ENCODE peak calls at places on chromosomes 7 and 10, in seven cellular contexts. V is AG04450, E is DND-41, U is suprapubic skin, H is lung, O is kidney epithelial cell, J is left ventricle myocardium inferior. F is an unnamed sample.
A peak's percentile ranks its signal among the peaks of the same experiment; 100 is the strongest.

GRCh38 chr10:61899997-61900828 is 1.3 kb upstream of the ARID5B start:
- DNase-seq in V (no peak), H (peak; percentile 66), J (peak; percentile 50), E (peak; percentile 56), U (peak; percentile 71), O (no peak), F (peak; percentile 88)

GRCh38 chr10:103147645-103148044 is 45.4 kb downstream of the NT5C2 start:
- DNase-seq in O (no peak), V (no peak), E (no peak), U (no peak), H (no peak), J (no peak), F (no peak)

GRCh38 chr7:85806321-85806720 is 619.5 kb upstream of the SEMA3D start:
- DNase-seq in V (no peak), E (no peak), H (no peak), O (no peak), U (no peak), J (no peak), F (no peak)

GRCh38 chr7:28654111-28654510 is 241.8 kb downstream of the CREB5 start:
- DNase-seq in V (no peak), U (no peak), E (no peak), H (no peak), O (no peak), J (no peak), F (no peak)

GRCh38 chr7:130521552-130521951 is 29.7 kb downstream of the MEST start:
- DNase-seq in J (no peak), O (no peak), E (no peak), U (no peak), V (no peak), H (no peak), F (no peak)

GRCh38 chr7:101598422-101598957 is 30.6 kb downstream of the MYL10 start:
- DNase-seq in O (no peak), V (no peak), J (no peak), E (no peak), U (no peak), H (peak; percentile 86), F (peak; percentile 49)

GRCh38 chr10:123158682-123159081 is 4.5 kb downstream of the BUB3 start:
- DNase-seq in U (no peak), V (no peak), E (no peak), H (no peak), J (no peak), O (no peak), F (no peak)

GRCh38 chr10:103626178-103626577 is 132.7 kb downstream of the NEURL1 start:
- DNase-seq in V (no peak), H (no peak), O (no peak), E (no peak), J (no peak), U (no peak), F (no peak)

GRCh38 chr10:48649349-48649944 is 35.2 kb upstream of the WDFY4 start:
- DNase-seq in J (no peak), H (no peak), U (no peak), V (no peak), E (no peak), O (no peak), F (no peak)

GRCh38 chr10:30671011-30671616 is 41.6 kb upstream of the LYZL2 start:
- DNase-seq in U (no peak), H (no peak), E (peak; percentile 53), V (peak; percentile 75), J (no peak), O (peak; percentile 34), F (peak; percentile 58)

GRCh38 chr7:96075510-96076349 is 246.2 kb downstream of the SLC25A13 start:
- DNase-seq in V (peak; percentile 27), E (no peak), U (peak; percentile 77), H (peak; percentile 32), J (peak; percentile 53), O (no peak), F (peak; percentile 62)

GRCh38 chr7:8303904-8304528 is 42.0 kb upstream of the ICA1 start:
- DNase-seq in J (no peak), E (no peak), O (no peak), V (no peak), U (no peak), H (no peak), F (peak; percentile 80)

GRCh38 chr10:79488303-79488702 is 24.0 kb upstream of the EIF5AL1 start:
- DNase-seq in V (peak; percentile 78), J (peak; percentile 71), H (peak; percentile 69), U (peak; percentile 86), O (peak; percentile 80), E (no peak), F (no peak)

GRCh38 chr10:72309290-72310240 is 35.8 kb downstream of the DDIT4 start:
- DNase-seq in H (no peak), J (peak; percentile 70), V (no peak), U (peak; percentile 83), O (no peak), E (no peak), F (no peak)

GRCh38 chr10:100186253-100186780 is 488 bp upstream of the ERLIN1 start:
- DNase-seq in V (no peak), U (no peak), O (no peak), J (peak; percentile 52), H (peak; percentile 35), E (no peak), F (peak; percentile 52)

GRCh38 chr10:68342909-68343516 is 10.3 kb upstream of the PBLD start:
- DNase-seq in J (no peak), O (no peak), U (no peak), V (no peak), H (no peak), E (no peak), F (no peak)

GRCh38 chr7:150381096-150381495 is 2.0 kb downstream of the ZNF775 start:
- DNase-seq in H (no peak), E (no peak), V (no peak), J (no peak), U (no peak), O (no peak), F (peak; percentile 31)

DNA sequence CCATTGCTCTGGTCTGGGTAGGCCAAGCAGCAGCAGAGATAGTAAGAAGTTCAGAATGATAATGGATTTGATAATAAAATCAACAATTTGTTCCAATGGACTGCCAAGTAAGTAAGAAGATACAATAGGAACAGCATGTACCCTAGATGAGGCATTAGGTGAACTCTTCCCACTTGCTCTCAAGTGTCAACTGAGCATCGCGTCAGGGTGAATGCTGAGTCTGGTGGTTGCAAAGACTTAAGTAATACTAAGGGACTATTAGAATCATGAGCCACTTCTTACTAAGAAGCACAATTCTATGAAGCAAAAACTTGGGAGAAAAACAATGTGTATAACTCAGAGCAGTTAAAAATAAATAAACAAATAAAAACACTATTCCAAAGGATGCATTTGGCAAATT is 54.5 kb downstream of the LRRN3 start:
- DNase-seq in O (no peak), J (no peak), E (no peak), H (no peak), U (no peak), V (no peak), F (no peak)
- H3K4me3 ChIP-seq in O (no peak overlapping the region), J (no peak overlapping the region), E (no peak overlapping the region), H (no peak overlapping the region), U (no peak overlapping the region), V (no peak overlapping the region), F (no peak overlapping the region)

GRCh38 chr7:142443614-142444013 is 185.8 kb upstream of the PRSS58 start:
- DNase-seq in U (no peak), E (no peak), V (no peak), J (no peak), O (no peak), H (no peak), F (no peak)

GRCh38 chr7:142450206-142450605 is 192.3 kb upstream of the PRSS58 start:
- DNase-seq in O (no peak), U (no peak), E (no peak), V (no peak), J (no peak), H (no peak), F (no peak)

GRCh38 chr7:142440219-142441073 is 182.6 kb upstream of the PRSS58 start:
- DNase-seq in V (peak; percentile 37), E (no peak), U (no peak), H (no peak), J (no peak), O (peak; percentile 52), F (no peak)

GRCh38 chr7:142441074-142441403 is 183.2 kb upstream of the PRSS58 start:
- DNase-seq in V (no peak), O (no peak), E (peak; percentile 58), U (no peak), H (no peak), J (no peak), F (no peak)

GRCh38 chr7:142445019-142445686 is 187.3 kb upstream of the PRSS58 start:
- DNase-seq in E (peak; percentile 66), O (no peak), U (no peak), J (no peak), H (no peak), V (no peak), F (no peak)
- TF ChIP-seq CTCF in E (peak; percentile 69), O (no peak), U (no peak), J (no peak), H (no peak), V (peak; percentile 21), F (peak; percentile 19)

GRCh38 chr7:47484457-47484856 is 97.5 kb downstream of the TNS3 start:
- DNase-seq in H (no peak), E (no peak), O (no peak), J (no peak), U (no peak), V (no peak), F (no peak)

GRCh38 chr7:47484923-47485639 is 96.8 kb downstream of the TNS3 start:
- DNase-seq in O (no peak), E (no peak), V (no peak), U (no peak), J (no peak), H (no peak), F (no peak)

GRCh38 chr7:47482013-47482761 is 99.7 kb downstream of the TNS3 start:
- DNase-seq in O (peak; percentile 89), J (no peak), E (no peak), V (peak; percentile 89), U (no peak), H (peak; percentile 44), F (peak; percentile 62)

GRCh38 chr7:47485640-47486435 is 96.1 kb downstream of the TNS3 start:
- DNase-seq in E (no peak), U (no peak), H (peak; percentile 44), J (no peak), V (no peak), O (no peak), F (peak; percentile 61)

DNA sequence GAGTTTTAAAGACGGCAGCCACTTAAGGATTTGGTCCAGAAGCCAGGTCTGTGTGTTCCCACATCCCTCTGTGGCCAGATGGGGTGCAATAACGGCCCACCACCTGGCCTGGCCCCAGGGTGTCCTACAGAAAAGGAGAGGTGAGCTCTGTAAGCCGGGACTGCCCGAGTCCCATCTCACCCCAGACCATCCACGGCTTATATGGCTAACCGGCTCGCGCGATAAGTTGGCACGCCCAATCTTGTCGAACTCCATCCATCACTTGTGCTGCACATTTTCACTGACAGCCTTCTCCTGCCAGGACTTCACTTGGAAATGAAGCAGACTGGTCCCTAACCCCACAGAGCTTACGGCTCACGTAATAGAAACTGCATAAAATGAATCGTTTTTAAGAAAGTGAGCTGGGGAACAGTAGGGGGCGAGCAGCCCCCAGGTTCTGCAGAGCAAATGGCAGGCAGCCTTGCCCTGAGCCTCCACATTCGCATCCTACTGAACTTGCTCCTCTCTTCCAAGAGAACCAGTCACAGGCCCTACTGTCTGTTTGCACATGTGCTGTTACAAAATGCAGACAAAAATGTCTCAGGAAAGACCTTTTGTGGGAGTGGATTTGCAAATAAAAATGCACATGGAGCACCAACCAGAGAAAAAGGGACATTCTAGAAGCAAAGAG is 98.2 kb downstream of the TNS3 start:
- DNase-seq in U (no peak), J (no peak), V (no peak), O (no peak), H (no peak), E (no peak), F (no peak)
- H3K27me3 ChIP-seq in U (no peaks in the 10 kb centered on the region), J (no peaks in the 10 kb centered on the region), V (no peaks in the 10 kb centered on the region), O (no peaks in the 10 kb centered on the region), H (no peaks in the 10 kb centered on the region), E (no peaks in the 10 kb centered on the region), F (no peaks in the 10 kb centered on the region)

GRCh38 chr10:8296090-8296741 is 241.7 kb downstream of the GATA3 start:
- DNase-seq in H (no peak), U (no peak), V (no peak), J (no peak), E (no peak), O (no peak), F (peak; percentile 60)
- H3K4me3 ChIP-seq in H (no peak overlapping the region), U (no peak overlapping the region), V (no peak overlapping the region), J (no peak overlapping the region), E (no peak overlapping the region), O (no peak overlapping the region), F (no peak overlapping the region)